ENCODE peak calls at places on chromosomes 11 and 22, in eight cellular contexts. R, H, N, C, J, U, M and S are unnamed samples.

GRCh38 chr11:127193916-127194315 is 193.3 kb upstream of the KIRREL3 start:
- DNase-seq in R (no peak), H (no peak), N (no peak), C (no peak), J (no peak), U (no peak), M (no peak), S (no peak)

GRCh38 chr22:28983788-28984441 is 77.7 kb downstream of the C22orf31 start:
- DNase-seq in R (peak), H (no peak), N (no peak), C (no peak), J (peak), U (no peak), M (no peak), S (peak)

GRCh38 chr11:20707876-20708275 is 38.5 kb downstream of the NELL1 start:
- DNase-seq in R (no peak), H (no peak), N (no peak), C (no peak), J (no peak), U (no peak), M (no peak), S (no peak)

GRCh38 chr11:22807855-22808558 is 21.6 kb downstream of the SVIP start:
- DNase-seq in R (no peak), H (no peak), N (no peak), C (no peak), J (no peak), U (no peak), M (no peak), S (no peak)

GRCh38 chr22:28594784-28595324 is 84.8 kb downstream of the TTC28 start:
- DNase-seq in R (peak), H (peak), N (no peak), C (peak), J (no peak), U (no peak), M (peak), S (peak)

GRCh38 chr11:62542111-62542745 is 4.4 kb downstream of the AHNAK start:
- DNase-seq in R (no peak), H (no peak), N (no peak), C (no peak), J (no peak), U (no peak), M (no peak), S (no peak)

GRCh38 chr22:23315341-23315917 is 135.1 kb downstream of the BCR start:
- DNase-seq in R (no peak), H (peak), N (peak), C (peak), J (peak), U (peak), M (peak), S (peak)

GRCh38 chr11:94402355-94402754 is 1.1 kb upstream of the GPR83 start:
- DNase-seq in R (peak), H (no peak), N (no peak), C (no peak), J (no peak), U (no peak), M (no peak), S (no peak)

GRCh38 chr11:78374917-78375316 is 42.7 kb downstream of the GAB2 start:
- DNase-seq in R (no peak), H (no peak), N (no peak), C (no peak), J (no peak), U (no peak), M (no peak), S (no peak)

GRCh38 chr11:85680897-85681296 is 5.1 kb downstream of the CCDC89 start:
- DNase-seq in R (no peak), H (no peak), N (no peak), C (no peak), J (no peak), U (no peak), M (no peak), S (no peak)

GRCh38 chr11:63839508-63840355 is 822 bp downstream of the MARK2 start:
- DNase-seq in R (no peak), H (no peak), N (peak), C (no peak), J (no peak), U (peak), M (no peak), S (peak)

GRCh38 chr11:64124147-64124546 is 41.8 kb downstream of the MACROD1 start:
- DNase-seq in R (no peak), H (no peak), N (no peak), C (no peak), J (peak), U (no peak), M (no peak), S (no peak)

GRCh38 chr11:124718801-124719200 is 20.9 kb upstream of the NRGN start:
- DNase-seq in R (no peak), H (no peak), N (no peak), C (no peak), J (no peak), U (no peak), M (no peak), S (no peak)

GRCh38 chr22:38865201-38866023 is 6.6 kb downstream of the CBX6 start:
- DNase-seq in R (no peak), H (no peak), N (no peak), C (no peak), J (no peak), U (no peak), M (no peak), S (no peak)

GRCh38 chr11:41950470-41951143 is 491.2 kb upstream of the LRRC4C start:
- DNase-seq in R (no peak), H (no peak), N (no peak), C (no peak), J (no peak), U (no peak), M (no peak), S (no peak)

GRCh38 chr11:31815743-31816466 is 4.8 kb upstream of the PAX6 start:
- DNase-seq in R (no peak), H (no peak), N (no peak), C (peak), J (no peak), U (no peak), M (no peak), S (no peak)

GRCh38 chr11:77467993-77468392 is 5.9 kb downstream of the PAK1 start:
- DNase-seq in R (no peak), H (no peak), N (no peak), C (no peak), J (no peak), U (no peak), M (no peak), S (peak)

GRCh38 chr11:45927332-45927683 is 4.9 kb downstream of the LARGE2 start:
- DNase-seq in R (no peak), H (no peak), N (no peak), C (no peak), J (no peak), U (no peak), M (no peak), S (no peak)

GRCh38 chr11:86741489-86742435 is 58.6 kb upstream of the PRSS23 start:
- DNase-seq in R (peak), H (no peak), N (no peak), C (peak), J (no peak), U (no peak), M (peak), S (peak)

GRCh38 chr11:27383645-27384044 is 20.6 kb upstream of the CCDC34 start:
- DNase-seq in R (no peak), H (no peak), N (no peak), C (no peak), J (no peak), U (no peak), M (no peak), S (no peak)

GRCh38 chr11:126824035-126824607 is 176.4 kb downstream of the KIRREL3 start:
- DNase-seq in R (no peak), H (no peak), N (no peak), C (no peak), J (no peak), U (no peak), M (no peak), S (no peak)

GRCh38 chr11:135002236-135002635 is 590.2 kb upstream of the B3GAT1 start:
- DNase-seq in R (no peak), H (no peak), N (no peak), C (no peak), J (no peak), U (no peak), M (no peak), S (no peak)

GRCh38 chr11:62061356-62062222 is 62.2 kb upstream of the INCENP start:
- DNase-seq in R (no peak), H (no peak), N (no peak), C (no peak), J (no peak), U (no peak), M (no peak), S (no peak)

DNA sequence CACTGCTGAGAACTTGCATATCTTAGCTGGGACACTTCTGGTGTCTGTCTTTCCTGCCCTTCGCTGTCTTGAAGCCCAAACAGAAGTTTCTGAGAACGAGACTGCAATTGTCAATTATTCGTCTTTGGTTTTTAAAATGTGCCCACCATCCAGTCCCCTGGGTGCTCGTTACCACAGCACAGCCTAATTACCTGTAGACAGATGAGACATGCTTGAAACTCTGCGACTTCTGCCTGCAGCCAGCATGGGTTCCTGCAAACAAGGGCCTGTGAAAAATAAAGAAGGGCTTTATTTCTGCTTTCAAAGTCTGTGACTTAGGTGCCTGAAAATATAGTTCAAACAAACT is 20.6 kb upstream of the GRAMD1B start:
- DNase-seq in R (no peak), H (no peak), N (no peak), C (no peak), J (no peak), U (no peak), M (no peak), S (no peak)
- H3K4me3 ChIP-seq in R (no peak), H (no peak), N (no peak), C (no peak), J (no peak), U (no peak), M (no peak), S (no peak)

GRCh38 chr11:92854162-92854561 is 115.3 kb upstream of the MTNR1B start:
- DNase-seq in R (no peak), H (no peak), N (no peak), C (no peak), J (no peak), U (no peak), M (no peak), S (no peak)

GRCh38 chr11:92852946-92853345 is 116.5 kb upstream of the MTNR1B start:
- DNase-seq in R (no peak), H (no peak), N (no peak), C (peak), J (no peak), U (no peak), M (no peak), S (no peak)

GRCh38 chr11:92859290-92859689 is 110.2 kb upstream of the MTNR1B start:
- DNase-seq in R (no peak), H (no peak), N (no peak), C (no peak), J (no peak), U (no peak), M (no peak), S (no peak)

GRCh38 chr11:92852203-92852602 is 117.2 kb upstream of the MTNR1B start:
- DNase-seq in R (no peak), H (no peak), N (no peak), C (no peak), J (no peak), U (no peak), M (no peak), S (no peak)

DNA sequence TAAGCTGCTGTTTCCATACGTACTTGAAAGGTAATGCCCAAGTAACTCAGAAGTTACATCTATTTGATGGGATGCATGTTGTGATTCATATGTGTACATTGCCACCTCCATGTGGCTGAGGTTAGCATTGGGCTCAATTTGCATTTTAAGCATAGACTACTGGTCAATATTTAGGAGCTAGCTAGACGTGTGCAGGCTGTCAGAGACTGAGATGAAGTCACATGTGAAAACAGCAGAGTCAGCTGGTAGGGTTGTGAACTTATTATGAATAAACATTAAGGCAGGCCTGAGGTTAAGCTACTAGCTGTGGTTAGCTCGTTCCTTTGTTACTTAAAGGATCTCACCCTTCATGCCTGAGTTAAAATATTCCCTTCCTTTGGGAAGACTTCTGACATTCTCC is 114.5 kb upstream of the MTNR1B start:
- DNase-seq in R (no peak), H (no peak), N (no peak), C (peak), J (no peak), U (no peak), M (no peak), S (no peak)
- H3K4me3 ChIP-seq in R (no peak), H (no peak), N (no peak), C (no peak), J (no peak), U (no peak), M (no peak), S (no peak)

GRCh38 chr22:20964799-20965103 is 2.3 kb upstream of the AIFM3 start:
- DNase-seq in R (no peak), H (no peak), N (no peak), C (no peak), J (no peak), U (no peak), M (no peak), S (no peak)
- H3K4me3 ChIP-seq in R (no peak), H (no peak), N (no peak), C (peak), J (no peak), U (peak), M (no peak), S (peak)

DNA sequence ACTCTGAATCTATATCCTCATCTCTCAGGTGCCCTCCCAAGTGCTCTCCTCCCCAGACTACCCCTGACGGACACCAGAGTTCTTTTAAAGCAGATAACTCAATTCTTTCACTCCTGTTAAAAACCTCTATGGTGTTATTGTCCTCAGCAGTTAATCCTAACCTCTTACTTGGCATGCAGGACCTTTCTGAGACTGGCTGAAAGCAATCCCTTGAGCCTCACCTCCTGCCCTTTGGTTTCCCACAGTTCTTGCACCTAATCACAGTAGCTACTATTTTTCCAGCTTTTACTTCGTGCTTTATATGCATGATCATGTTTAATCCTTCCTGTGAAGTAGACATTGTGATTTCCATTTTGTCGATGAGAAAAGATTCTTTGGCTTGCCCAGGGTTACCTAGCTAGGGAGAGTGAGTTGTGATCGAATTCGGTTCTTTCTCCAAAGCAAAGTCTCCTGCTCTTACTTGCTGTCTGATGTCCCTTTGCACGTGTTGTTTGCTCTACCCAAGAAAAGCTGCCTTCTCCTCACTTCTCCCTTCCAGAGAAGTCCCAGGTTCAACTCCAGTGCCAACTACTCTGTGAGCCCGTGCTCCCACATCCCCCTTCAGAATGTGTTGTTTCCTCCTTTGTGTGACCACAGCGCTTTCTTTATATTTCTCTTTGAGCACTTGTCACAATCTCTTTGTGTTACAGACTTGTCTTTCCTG is 2.1 kb downstream of the UBE2L3 start:
- DNase-seq in R (no peak), H (no peak), N (no peak), C (no peak), J (no peak), U (no peak), M (no peak), S (no peak)
- H3K4me3 ChIP-seq in R (peak), H (peak), N (peak), C (peak), J (no peak), U (no peak), M (peak), S (peak)

DNA sequence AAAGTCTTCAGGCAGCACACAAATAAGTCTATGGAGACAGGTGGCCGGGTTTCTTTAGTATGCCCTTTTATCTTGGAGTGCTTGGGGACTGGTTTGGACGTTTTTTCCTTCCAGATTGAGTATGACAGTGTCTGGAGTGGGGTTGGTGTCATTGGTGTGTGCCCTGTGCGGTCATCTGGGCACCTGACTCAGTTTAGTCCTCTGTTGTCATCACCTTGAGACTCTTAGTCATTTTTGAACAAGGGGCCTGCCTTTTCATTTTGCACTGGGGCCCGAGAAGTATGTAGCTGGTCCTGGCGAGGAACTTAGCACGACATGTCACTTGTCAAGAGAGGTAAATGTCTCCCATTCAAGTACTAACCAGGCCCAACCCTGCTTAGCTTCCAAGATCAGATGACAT is 27.2 kb upstream of the MYO18B start:
- DNase-seq in R (no peak), H (no peak), N (no peak), C (no peak), J (no peak), U (no peak), M (no peak), S (no peak)
- H3K4me3 ChIP-seq in R (no peak), H (no peak), N (no peak), C (no peak), J (no peak), U (no peak), M (no peak), S (no peak)

GRCh38 chr11:12005061-12005460 is 3.4 kb downstream of the DKK3 start:
- DNase-seq in R (no peak), H (no peak), N (no peak), C (no peak), J (no peak), U (no peak), M (no peak), S (no peak)
- H3K4me3 ChIP-seq in R (no peak), H (no peak), N (no peak), C (peak), J (no peak), U (no peak), M (no peak), S (no peak)

GRCh38 chr11:47272706-47273105 is 2.8 kb downstream of the MADD start:
- DNase-seq in R (no peak), H (no peak), N (no peak), C (no peak), J (no peak), U (no peak), M (no peak), S (peak)

GRCh38 chr11:47270331-47271271 is 668 bp downstream of the MADD start:
- DNase-seq in R (peak), H (no peak), N (peak), C (peak), J (peak), U (no peak), M (peak), S (peak)

GRCh38 chr11:47271961-47272661 is 2.2 kb downstream of the MADD start:
- DNase-seq in R (peak), H (no peak), N (no peak), C (no peak), J (no peak), U (no peak), M (no peak), S (no peak)

GRCh38 chr11:47269829-47270305 is at the start of gene MADD:
- DNase-seq in R (peak), H (peak), N (peak), C (peak), J (peak), U (peak), M (peak), S (peak)

GRCh38 chr11:47271328-47271727 is 1.4 kb downstream of the MADD start:
- DNase-seq in R (no peak), H (no peak), N (no peak), C (no peak), J (no peak), U (no peak), M (no peak), S (no peak)
- H3K4me3 ChIP-seq in R (peak), H (peak), N (peak), C (peak), J (no peak), U (peak), M (peak), S (peak)

GRCh38 chr11:12287009-12287373 is 90.4 kb upstream of the PARVA start:
- DNase-seq in R (peak), H (peak), N (no peak), C (peak), J (peak), U (peak), M (peak), S (peak)

GRCh38 chr11:12285106-12285505 is 92.3 kb upstream of the PARVA start:
- DNase-seq in R (peak), H (no peak), N (no peak), C (peak), J (peak), U (no peak), M (no peak), S (peak)

GRCh38 chr11:12287374-12288211 is 89.8 kb upstream of the PARVA start:
- DNase-seq in R (peak), H (peak), N (no peak), C (peak), J (peak), U (peak), M (peak), S (peak)

GRCh38 chr11:12285811-12286222 is 91.6 kb upstream of the PARVA start:
- DNase-seq in R (no peak), H (no peak), N (no peak), C (peak), J (no peak), U (no peak), M (no peak), S (no peak)

GRCh38 chr11:12286606-12287005 is 90.8 kb upstream of the PARVA start:
- DNase-seq in R (no peak), H (no peak), N (no peak), C (no peak), J (no peak), U (no peak), M (no peak), S (no peak)
- H3K4me3 ChIP-seq in R (no peak), H (no peak), N (no peak), C (peak), J (no peak), U (no peak), M (peak), S (peak)

GRCh38 chr11:8910662-8911039 is 338 bp upstream of the AKIP1 start:
- DNase-seq in R (no peak), H (no peak), N (no peak), C (no peak), J (no peak), U (no peak), M (no peak), S (no peak)

GRCh38 chr11:8917157-8917820 is 6.3 kb downstream of the AKIP1 start:
- DNase-seq in R (no peak), H (no peak), N (no peak), C (peak), J (peak), U (peak), M (no peak), S (peak)

GRCh38 chr11:8911040-8911823 is at the start of gene AKIP1:
- DNase-seq in R (peak), H (peak), N (peak), C (peak), J (peak), U (peak), M (peak), S (peak)

GRCh38 chr11:8913961-8914660 is 3.1 kb downstream of the AKIP1 start:
- DNase-seq in R (no peak), H (no peak), N (peak), C (peak), J (no peak), U (peak), M (peak), S (no peak)

GRCh38 chr11:8914661-8915018 is 3.7 kb downstream of the AKIP1 start:
- DNase-seq in R (no peak), H (no peak), N (no peak), C (no peak), J (no peak), U (no peak), M (no peak), S (no peak)
- H3K4me3 ChIP-seq in R (no peak), H (no peak), N (no peak), C (no peak), J (no peak), U (peak), M (no peak), S (no peak)